ENCODE peak calls at places on chromosomes 1 and 21, in five cellular contexts. F, T, S, Z and A are unnamed samples.

GRCh38 chr1:53944469-53945182 is 873 bp downstream of the IFT25 start:
- DNase-seq in T (no peak), S (no peak), Z (no peak), F (peak), A (peak)

GRCh38 chr1:201562659-201563405 is 23.9 kb downstream of the NAV1 start:
- DNase-seq in T (no peak), Z (no peak), F (peak), S (peak), A (peak)

GRCh38 chr21:41642399-41642798 is 124.5 kb downstream of the RIPK4 start:
- DNase-seq in F (peak), S (peak), T (no peak), Z (no peak), A (peak)

GRCh38 chr1:101924700-101925099 is 72.0 kb downstream of the OLFM3 start:
- DNase-seq in T (no peak), Z (no peak), F (no peak), S (no peak), A (no peak)

GRCh38 chr1:25890249-25891034 is 14.9 kb upstream of the PAQR7 start:
- DNase-seq in S (peak), F (peak), T (peak), Z (no peak), A (peak)

GRCh38 chr1:182588460-182589396 is at the start of gene RNASEL:
- DNase-seq in T (peak), F (peak), Z (peak), S (peak), A (peak)

GRCh38 chr1:243213045-243213787 is 41.9 kb downstream of the CEP170 start:
- DNase-seq in F (peak), T (no peak), Z (no peak), S (peak), A (no peak)

GRCh38 chr1:94069649-94070285 is 51.2 kb downstream of the ABCA4 start:
- DNase-seq in T (no peak), S (peak), Z (no peak), F (no peak), A (peak)

GRCh38 chr1:158112994-158113758 is 67.5 kb upstream of the CD1D start:
- DNase-seq in T (no peak), Z (no peak), F (peak), S (no peak), A (peak)

GRCh38 chr1:150516050-150516591 is 569 bp downstream of the FALEC start:
- DNase-seq in T (no peak), Z (no peak), F (peak), S (no peak), A (peak)

GRCh38 chr21:43343095-43343991 is 83.6 kb downstream of the SIK1 start:
- DNase-seq in T (peak), F (no peak), Z (no peak), S (no peak), A (no peak)

GRCh38 chr1:43933386-43934278 is at the start of gene ARTN:
- DNase-seq in Z (no peak), S (no peak), T (peak), F (no peak), A (peak)

GRCh38 chr1:62735491-62736171 is 47.4 kb upstream of the DOCK7 start:
- DNase-seq in Z (no peak), S (peak), F (peak), T (no peak), A (peak)

GRCh38 chr21:8991088-8991907 is 1530.1 kb upstream of the TPTE start:
- DNase-seq in Z (no peak), F (no peak), T (no peak), S (no peak), A (no peak)

GRCh38 chr1:14699596-14699995 is 101.1 kb downstream of the KAZN start:
- DNase-seq in S (no peak), Z (no peak), T (no peak), F (no peak), A (peak)

GRCh38 chr1:181660621-181661020 is 177.3 kb downstream of the CACNA1E start:
- DNase-seq in F (no peak), T (no peak), Z (no peak), S (no peak), A (no peak)

GRCh38 chr21:16195476-16195875 is 465.7 kb downstream of the USP25 start:
- DNase-seq in Z (no peak), S (peak), T (no peak), F (peak), A (peak)